ENCODE peak calls at places on chromosomes 11 and 22, in four cellular contexts. I is heart left ventricle, G is coronary artery, R is fibroblast of pulmonary artery. S is an unnamed sample.

GRCh38 chr22:17109113-17109865 is 11.9 kb downstream of the TMEM121B start:
- DNase-seq in I (no peak), G (no peak), R (no peak), S (no peak)

GRCh38 chr11:8271106-8271886 is 7.6 kb upstream of the LMO1 start:
- DNase-seq in I (no peak), G (no peak), R (no peak), S (no peak)

GRCh38 chr11:60880635-60881282 is 13.4 kb downstream of the ZP1 start:
- DNase-seq in I (no peak), G (no peak), R (no peak), S (no peak)

GRCh38 chr22:41092847-41093371 is 517 bp downstream of the EP300 start:
- DNase-seq in I (no peak), G (no peak), R (peak; percentile 41), S (peak; percentile 6)

GRCh38 chr11:94504689-94505293 is 7.5 kb upstream of the C11orf97 start:
- DNase-seq in I (no peak), G (no peak), R (peak; percentile 76), S (peak; percentile 24)

GRCh38 chr11:11789735-11790369 is 51.9 kb upstream of the USP47 start:
- DNase-seq in I (no peak), G (no peak), R (peak; percentile 47), S (no peak)

GRCh38 chr11:128568166-128568778 is 19.1 kb downstream of the ETS1 start:
- DNase-seq in I (peak; percentile 52), G (no peak), R (no peak), S (no peak)

GRCh38 chr11:35236667-35237003 is 97.7 kb downstream of the CD44 start:
- DNase-seq in I (peak; percentile 37), G (no peak), R (peak; percentile 24), S (peak; percentile 84)

GRCh38 chr22:27597703-27598444 is 203.7 kb downstream of the MN1 start:
- DNase-seq in I (no peak), G (no peak), R (peak; percentile 21), S (no peak)

GRCh38 chr22:27462190-27462589 is 339.4 kb downstream of the MN1 start:
- DNase-seq in I (no peak), G (no peak), R (no peak), S (no peak)

GRCh38 chr11:104163100-104164027 is 583 bp downstream of the PDGFD start:
- DNase-seq in I (peak; percentile 54), G (no peak), R (peak; percentile 44), S (peak; percentile 27)

GRCh38 chr11:19872526-19873135 is 160.0 kb downstream of the NAV2 start:
- DNase-seq in I (no peak), G (no peak), R (no peak), S (no peak)

GRCh38 chr11:58829736-58830135 is 14.8 kb downstream of the GLYATL2 start:
- DNase-seq in I (no peak), G (no peak), R (peak; percentile 5), S (peak; percentile 73)

GRCh38 chr11:10984742-10985141 is 126.9 kb upstream of the ZBED5 start:
- DNase-seq in I (no peak), G (no peak), R (no peak), S (no peak)

GRCh38 chr22:31272522-31273446 is 19.5 kb downstream of the PIK3IP1 start:
- DNase-seq in I (no peak), G (no peak), R (peak; percentile 82), S (no peak)

GRCh38 chr11:68935516-68936357 is 32.0 kb downstream of the IGHMBP2 start:
- DNase-seq in I (no peak), G (no peak), R (no peak), S (no peak)

GRCh38 chr11:1967641-1968225 is 20.6 kb downstream of the MRPL23 start:
- DNase-seq in I (peak; percentile 42), G (no peak), R (no peak), S (no peak)